ENCODE peak calls at places on chromosome 17, in six cellular contexts. One of them, this sample, is unnamed.

GRCh38 chr17:40320771-40321501 is 12.0 kb downstream of the RARA start:
- DNase-seq in Karpas-422: no peak
- DNase-seq in A549: no peak
- DNase-seq in neural crest cell: no peak
- DNase-seq in HS-5: no peak
- DNase-seq in NCI-H1092 treated with DMSO at 0.1 percent for 48 hours: no peak
- DNase-seq in this sample: no peak

GRCh38 chr17:17819561-17819995 is 17.2 kb downstream of the SREBF1 start:
- DNase-seq in neural crest cell: no peak
- DNase-seq in A549: peak; percentile 95
- DNase-seq in Karpas-422: peak; percentile 87
- DNase-seq in HS-5: no peak
- DNase-seq in NCI-H1092 treated with DMSO at 0.1 percent for 48 hours: no peak
- DNase-seq in this sample: peak; percentile 61

GRCh38 chr17:49924116-49924515 is 44.9 kb upstream of the DLX4 start:
- DNase-seq in neural crest cell: no peak
- DNase-seq in A549: no peak
- DNase-seq in NCI-H1092 treated with DMSO at 0.1 percent for 48 hours: no peak
- DNase-seq in Karpas-422: no peak
- DNase-seq in HS-5: no peak
- DNase-seq in this sample: no peak

GRCh38 chr17:72087876-72088275 is 32.9 kb upstream of the SOX9 start:
- DNase-seq in NCI-H1092 treated with DMSO at 0.1 percent for 48 hours: no peak
- DNase-seq in HS-5: no peak
- DNase-seq in neural crest cell: no peak
- DNase-seq in A549: no peak
- DNase-seq in Karpas-422: no peak
- DNase-seq in this sample: no peak

GRCh38 chr17:17156107-17156506 is 50.0 kb downstream of the PLD6 start:
- DNase-seq in Karpas-422: no peak
- DNase-seq in HS-5: peak; percentile 43
- DNase-seq in NCI-H1092 treated with DMSO at 0.1 percent for 48 hours: no peak
- DNase-seq in A549: no peak
- DNase-seq in neural crest cell: no peak
- DNase-seq in this sample: no peak

GRCh38 chr17:69954241-69954933 is 120.6 kb upstream of the KCNJ16 start:
- DNase-seq in A549: no peak
- DNase-seq in Karpas-422: no peak
- DNase-seq in NCI-H1092 treated with DMSO at 0.1 percent for 48 hours: no peak
- DNase-seq in HS-5: no peak
- DNase-seq in neural crest cell: no peak
- DNase-seq in this sample: peak; percentile 46

GRCh38 chr17:17032131-17032692 is 10.0 kb upstream of the MPRIP start:
- DNase-seq in Karpas-422: no peak
- DNase-seq in neural crest cell: no peak
- DNase-seq in HS-5: no peak
- DNase-seq in NCI-H1092 treated with DMSO at 0.1 percent for 48 hours: no peak
- DNase-seq in A549: peak; percentile 78
- DNase-seq in this sample: peak; percentile 42

GRCh38 chr17:49359990-49360795 is 1.9 kb downstream of the ZNF652 start:
- DNase-seq in neural crest cell: no peak
- DNase-seq in Karpas-422: no peak
- DNase-seq in A549: no peak
- DNase-seq in HS-5: no peak
- DNase-seq in NCI-H1092 treated with DMSO at 0.1 percent for 48 hours: no peak
- DNase-seq in this sample: no peak

GRCh38 chr17:7612294-7612640 is 2.4 kb downstream of the FXR2 start:
- DNase-seq in Karpas-422: no peak
- DNase-seq in neural crest cell: no peak
- DNase-seq in NCI-H1092 treated with DMSO at 0.1 percent for 48 hours: no peak
- DNase-seq in A549: no peak
- DNase-seq in HS-5: no peak
- DNase-seq in this sample: no peak

GRCh38 chr17:41284043-41284442 is 8.5 kb downstream of the KRTAP9-7 start:
- DNase-seq in A549: no peak
- DNase-seq in NCI-H1092 treated with DMSO at 0.1 percent for 48 hours: no peak
- DNase-seq in neural crest cell: no peak
- DNase-seq in Karpas-422: no peak
- DNase-seq in HS-5: no peak
- DNase-seq in this sample: no peak

GRCh38 chr17:73347355-73347754 is 35.6 kb upstream of the CDC42EP4 start:
- DNase-seq in Karpas-422: no peak
- DNase-seq in NCI-H1092 treated with DMSO at 0.1 percent for 48 hours: no peak
- DNase-seq in neural crest cell: no peak
- DNase-seq in A549: no peak
- DNase-seq in HS-5: no peak
- DNase-seq in this sample: no peak

GRCh38 chr17:29157310-29157709 is 22.9 kb downstream of the MYO18A start:
- DNase-seq in neural crest cell: no peak
- DNase-seq in Karpas-422: no peak
- DNase-seq in HS-5: no peak
- DNase-seq in NCI-H1092 treated with DMSO at 0.1 percent for 48 hours: no peak
- DNase-seq in A549: no peak
- DNase-seq in this sample: no peak

GRCh38 chr17:79483122-79483521 is 127.7 kb downstream of the RBFOX3 start:
- DNase-seq in A549: no peak
- DNase-seq in NCI-H1092 treated with DMSO at 0.1 percent for 48 hours: no peak
- DNase-seq in HS-5: no peak
- DNase-seq in neural crest cell: no peak
- DNase-seq in Karpas-422: no peak
- DNase-seq in this sample: no peak

GRCh38 chr17:57723427-57724037 is 21.6 kb downstream of the CCDC182 start:
- DNase-seq in neural crest cell: no peak
- DNase-seq in A549: no peak
- DNase-seq in Karpas-422: no peak
- DNase-seq in NCI-H1092 treated with DMSO at 0.1 percent for 48 hours: no peak
- DNase-seq in HS-5: no peak
- DNase-seq in this sample: no peak

GRCh38 chr17:15341385-15341849 is at the start of gene TEKT3:
- DNase-seq in HS-5: peak; percentile 24
- DNase-seq in NCI-H1092 treated with DMSO at 0.1 percent for 48 hours: peak; percentile 35
- DNase-seq in neural crest cell: peak; percentile 76
- DNase-seq in A549: peak; percentile 90
- DNase-seq in Karpas-422: no peak
- DNase-seq in this sample: peak; percentile 5

GRCh38 chr17:19248923-19249574 is 11.9 kb downstream of the EPN2 start:
- DNase-seq in HS-5: peak; percentile 23
- DNase-seq in neural crest cell: no peak
- DNase-seq in NCI-H1092 treated with DMSO at 0.1 percent for 48 hours: no peak
- DNase-seq in Karpas-422: no peak
- DNase-seq in A549: no peak
- DNase-seq in this sample: peak; percentile 47

GRCh38 chr17:57498443-57498842 is 242.1 kb downstream of the MSI2 start:
- DNase-seq in A549: no peak
- DNase-seq in HS-5: no peak
- DNase-seq in Karpas-422: no peak
- DNase-seq in neural crest cell: no peak
- DNase-seq in NCI-H1092 treated with DMSO at 0.1 percent for 48 hours: no peak
- DNase-seq in this sample: no peak

GRCh38 chr17:75109047-75109406 is 742 bp upstream of the ARMC7 start:
- DNase-seq in A549: no peak
- DNase-seq in NCI-H1092 treated with DMSO at 0.1 percent for 48 hours: no peak
- DNase-seq in HS-5: no peak
- DNase-seq in neural crest cell: no peak
- DNase-seq in Karpas-422: peak; percentile 40
- DNase-seq in this sample: no peak

GRCh38 chr17:29784661-29785060 is 145.4 kb downstream of the SSH2 start:
- DNase-seq in NCI-H1092 treated with DMSO at 0.1 percent for 48 hours: no peak
- DNase-seq in neural crest cell: no peak
- DNase-seq in HS-5: no peak
- DNase-seq in Karpas-422: no peak
- DNase-seq in A549: peak; percentile 16
- DNase-seq in this sample: no peak

GRCh38 chr17:73718362-73718761 is 74.1 kb upstream of the SDK2 start:
- DNase-seq in HS-5: no peak
- DNase-seq in A549: no peak
- DNase-seq in NCI-H1092 treated with DMSO at 0.1 percent for 48 hours: no peak
- DNase-seq in Karpas-422: no peak
- DNase-seq in neural crest cell: no peak
- DNase-seq in this sample: no peak

GRCh38 chr17:57440522-57441269 is 184.4 kb downstream of the MSI2 start:
- DNase-seq in A549: peak; percentile 59
- DNase-seq in neural crest cell: peak; percentile 67
- DNase-seq in HS-5: no peak
- DNase-seq in NCI-H1092 treated with DMSO at 0.1 percent for 48 hours: peak; percentile 50
- DNase-seq in Karpas-422: peak; percentile 84
- DNase-seq in this sample: no peak

GRCh38 chr17:71084219-71084618 is 914.9 kb downstream of the KCNJ2 start:
- DNase-seq in Karpas-422: peak; percentile 63
- DNase-seq in NCI-H1092 treated with DMSO at 0.1 percent for 48 hours: peak; percentile 15
- DNase-seq in neural crest cell: peak; percentile 27
- DNase-seq in A549: peak; percentile 20
- DNase-seq in HS-5: no peak
- DNase-seq in this sample: no peak

GRCh38 chr17:74713199-74713755 is 554 bp upstream of the CD300LF start:
- DNase-seq in neural crest cell: no peak
- DNase-seq in NCI-H1092 treated with DMSO at 0.1 percent for 48 hours: no peak
- DNase-seq in HS-5: no peak
- DNase-seq in Karpas-422: no peak
- DNase-seq in A549: no peak
- DNase-seq in this sample: no peak

GRCh38 chr17:66720027-66720426 is 114.9 kb upstream of the CACNG5 start:
- DNase-seq in A549: no peak
- DNase-seq in HS-5: no peak
- DNase-seq in Karpas-422: no peak
- DNase-seq in NCI-H1092 treated with DMSO at 0.1 percent for 48 hours: no peak
- DNase-seq in neural crest cell: no peak
- DNase-seq in this sample: no peak

GRCh38 chr17:49987681-49988441 is 7.2 kb downstream of the DLX3 start:
- DNase-seq in HS-5: no peak
- DNase-seq in neural crest cell: no peak
- DNase-seq in Karpas-422: no peak
- DNase-seq in NCI-H1092 treated with DMSO at 0.1 percent for 48 hours: peak; percentile 38
- DNase-seq in A549: no peak
- DNase-seq in this sample: no peak

GRCh38 chr17:73343168-73343634 is 31.4 kb upstream of the CDC42EP4 start:
- DNase-seq in Karpas-422: no peak
- DNase-seq in neural crest cell: peak; percentile 73
- DNase-seq in HS-5: no peak
- DNase-seq in NCI-H1092 treated with DMSO at 0.1 percent for 48 hours: peak; percentile 83
- DNase-seq in A549: no peak
- DNase-seq in this sample: peak; percentile 82

GRCh38 chr17:50114849-50115357 is 15.1 kb downstream of the SAMD14 start:
- DNase-seq in HS-5: no peak
- DNase-seq in Karpas-422: peak; percentile 93
- DNase-seq in NCI-H1092 treated with DMSO at 0.1 percent for 48 hours: peak; percentile 47
- DNase-seq in A549: peak; percentile 66
- DNase-seq in neural crest cell: peak; percentile 36
- DNase-seq in this sample: no peak

GRCh38 chr17:66904760-66905637 is 59.5 kb upstream of the CACNG4 start:
- DNase-seq in neural crest cell: no peak
- DNase-seq in Karpas-422: no peak
- DNase-seq in HS-5: no peak
- DNase-seq in NCI-H1092 treated with DMSO at 0.1 percent for 48 hours: peak; percentile 95
- DNase-seq in A549: peak; percentile 49
- DNase-seq in this sample: no peak

GRCh38 chr17:45823598-45823997 is 21.1 kb upstream of the SPPL2C start:
- DNase-seq in Karpas-422: no peak
- DNase-seq in HS-5: no peak
- DNase-seq in neural crest cell: no peak
- DNase-seq in A549: no peak
- DNase-seq in NCI-H1092 treated with DMSO at 0.1 percent for 48 hours: no peak
- DNase-seq in this sample: no peak

GRCh38 chr17:14986127-14986526 is 279.0 kb downstream of the PMP22 start:
- DNase-seq in Karpas-422: no peak
- DNase-seq in HS-5: no peak
- DNase-seq in NCI-H1092 treated with DMSO at 0.1 percent for 48 hours: no peak
- DNase-seq in neural crest cell: no peak
- DNase-seq in A549: no peak
- DNase-seq in this sample: no peak

GRCh38 chr17:34423978-34424813 is 61.2 kb upstream of the CCL1 start:
- DNase-seq in A549: no peak
- DNase-seq in NCI-H1092 treated with DMSO at 0.1 percent for 48 hours: no peak
- DNase-seq in Karpas-422: no peak
- DNase-seq in HS-5: no peak
- DNase-seq in neural crest cell: no peak
- DNase-seq in this sample: no peak

GRCh38 chr17:2237960-2238359 is 65.6 kb downstream of the SMG6 start:
- DNase-seq in HS-5: no peak
- DNase-seq in NCI-H1092 treated with DMSO at 0.1 percent for 48 hours: no peak
- DNase-seq in A549: no peak
- DNase-seq in neural crest cell: no peak
- DNase-seq in Karpas-422: no peak
- DNase-seq in this sample: no peak

GRCh38 chr17:62045109-62045508 is 20.0 kb downstream of the MED13 start:
- DNase-seq in HS-5: no peak
- DNase-seq in Karpas-422: no peak
- DNase-seq in A549: no peak
- DNase-seq in NCI-H1092 treated with DMSO at 0.1 percent for 48 hours: no peak
- DNase-seq in neural crest cell: no peak
- DNase-seq in this sample: no peak